ENCODE peak calls at places on chromosome 16, in eight cellular contexts. Z is uterus, W is SJCRH30, H is trophoblast cell, P is PC-9, F is neuronal stem cell, O is A549, B is esophagus squamous epithelium. T is an unnamed sample. For H3K9me3, the result is how much of the 10 kb centered on the place peaks cover.

GRCh38 chr16:11098601-11099377 is 154.4 kb downstream of the CLEC16A start:
- DNase-seq in H (no peak), B (no peak), Z (no peak), F (no peak), O (no peak), W (no peak), P (no peak), T (no peak)

GRCh38 chr16:50153648-50154368 is 702 bp downstream of the TENT4B start:
- DNase-seq in Z (peak), O (no peak), F (no peak), B (no peak), H (no peak), P (no peak), W (peak), T (no peak)

GRCh38 chr16:50261707-50262235 is 4.6 kb upstream of the ADCY7 start:
- DNase-seq in Z (no peak), P (no peak), H (no peak), B (no peak), F (no peak), W (no peak), O (peak), T (no peak)

GRCh38 chr16:4913130-4913773 is 23.7 kb downstream of the PPL start:
- DNase-seq in H (no peak), Z (no peak), W (no peak), P (no peak), F (no peak), B (no peak), O (no peak), T (no peak)

GRCh38 chr16:87951550-87952538 is 610 bp downstream of the BANP start:
- DNase-seq in H (no peak), B (no peak), F (peak), P (peak), Z (no peak), O (no peak), W (no peak), T (no peak)

GRCh38 chr16:77276686-77277085 is 77.5 kb downstream of the SYCE1L start:
- DNase-seq in W (no peak), H (no peak), P (no peak), O (no peak), Z (no peak), B (no peak), F (no peak), T (no peak)

GRCh38 chr16:67388591-67388990 is 4.7 kb downstream of the TPPP3 start:
- DNase-seq in Z (no peak), B (no peak), O (no peak), W (no peak), P (no peak), H (no peak), F (no peak), T (no peak)

GRCh38 chr16:22784690-22785214 is 29.2 kb upstream of the HS3ST2 start:
- DNase-seq in H (no peak), W (no peak), O (no peak), Z (no peak), B (no peak), P (no peak), F (no peak), T (no peak)

GRCh38 chr16:8678068-8678927 is 3.9 kb downstream of the ABAT start:
- DNase-seq in H (peak), W (no peak), B (no peak), Z (no peak), F (no peak), O (peak), P (peak), T (no peak)

GRCh38 chr16:9122342-9122741 is 30.9 kb downstream of the HAPSTR1 start:
- DNase-seq in O (no peak), P (no peak), H (no peak), Z (no peak), F (no peak), W (no peak), B (no peak), T (no peak)

GRCh38 chr16:10202650-10203049 is 20.4 kb upstream of the GRIN2A start:
- DNase-seq in Z (no peak), W (no peak), O (no peak), H (no peak), B (no peak), P (no peak), F (no peak), T (no peak)

GRCh38 chr16:21264226-21265036 is 13.7 kb downstream of the CRYM start:
- DNase-seq in H (no peak), B (no peak), W (no peak), P (no peak), Z (peak), F (no peak), O (no peak), T (no peak)

DNA sequence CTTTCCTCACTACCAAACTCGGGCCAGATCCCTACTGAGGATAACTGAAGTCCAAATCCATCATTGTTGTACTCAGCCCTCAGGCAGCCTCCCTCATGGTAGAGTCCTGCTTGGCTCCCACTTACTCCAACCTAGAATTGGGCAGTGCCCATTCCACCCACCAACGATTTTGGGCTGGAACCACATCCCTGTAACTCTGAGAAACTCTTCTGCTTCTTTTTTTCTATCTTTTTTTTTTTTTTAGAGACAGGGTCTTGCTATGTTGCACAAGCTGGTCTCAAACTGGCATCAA is 1.2 kb downstream of the PRR14 start:
- DNase-seq in P (no peak), Z (no peak), B (no peak), O (no peak), F (no peak), H (no peak), W (no peak), T (no peak)
- H3K4me3 ChIP-seq in P (peak), Z (peak), B (peak), O (peak), F (peak), H (peak), W (peak), T (peak)

DNA sequence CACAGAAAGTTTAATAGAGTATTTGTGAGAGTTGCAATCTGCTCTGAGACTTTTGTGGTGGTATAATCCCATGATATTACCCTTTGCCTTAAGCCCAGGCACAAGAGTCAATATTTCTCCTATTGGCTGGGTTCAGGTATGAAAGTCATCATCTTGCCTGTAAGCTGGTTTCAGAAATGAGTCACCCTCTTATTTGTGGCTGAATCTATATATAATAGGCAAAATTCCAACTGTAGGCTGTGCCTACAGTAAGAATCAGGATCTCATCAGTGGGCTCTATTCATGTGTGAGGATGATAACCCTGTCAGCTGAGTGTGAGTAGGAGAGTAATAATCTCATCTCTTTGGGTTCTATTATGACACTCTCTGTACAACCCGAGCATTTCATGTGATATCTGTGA is 2103.1 kb downstream of the TP53TG3F start:
- DNase-seq in P (no peak), H (no peak), F (no peak), O (no peak), B (no peak), W (no peak), Z (no peak), T (no peak)
- H3K9me3 ChIP-seq in P (under half), H (under half), F (half or more), O (under half), B (under half), W (under half), Z (under half), T (under half)

DNA sequence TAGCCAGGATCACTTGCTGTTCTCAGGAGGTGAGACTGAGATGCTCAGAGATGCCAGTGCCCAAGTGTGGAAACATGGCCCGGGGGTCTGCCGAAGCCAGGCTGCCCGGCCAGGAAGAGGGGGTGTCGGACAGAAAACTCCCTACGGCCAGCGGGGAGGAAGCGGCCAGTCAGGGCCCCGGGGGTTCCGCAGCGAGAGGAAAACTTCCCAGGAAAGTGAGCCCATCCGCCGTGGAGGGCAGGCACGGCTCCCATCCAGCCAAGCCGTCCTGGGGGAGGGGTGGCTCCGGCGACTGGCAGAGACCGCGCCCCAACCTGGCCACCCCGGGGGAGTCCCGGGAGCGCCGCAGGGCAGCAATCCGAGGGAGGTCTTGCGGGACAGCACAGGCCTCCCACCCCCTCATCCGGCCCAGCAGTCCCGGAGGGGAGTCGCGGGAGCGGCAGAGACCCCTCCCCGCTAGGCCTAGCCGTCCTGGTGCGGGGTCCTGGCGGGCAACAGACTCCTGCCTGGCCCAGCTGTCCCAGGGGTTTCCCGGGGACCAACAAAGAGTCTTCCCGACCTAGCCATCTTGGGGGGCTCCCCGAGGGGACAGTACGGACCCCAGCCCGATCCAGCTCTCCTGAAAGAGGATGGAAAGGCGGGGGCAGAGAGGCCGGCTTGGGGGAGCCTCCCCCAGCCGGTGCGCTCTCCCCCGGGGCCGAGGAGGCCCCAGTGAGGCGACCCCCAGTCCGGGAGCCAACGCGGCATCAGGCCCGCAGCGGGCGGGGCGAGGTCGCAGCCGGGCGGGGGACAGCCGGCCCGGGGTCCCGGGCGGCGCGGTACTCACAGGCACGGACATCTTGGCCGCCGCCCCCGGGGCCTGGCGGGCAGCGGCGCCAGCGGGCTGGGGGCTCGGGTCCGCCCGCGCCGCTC is 13.8 kb upstream of the BCAR1 start:
- DNase-seq in P (no peak), W (no peak), B (no peak), F (no peak), H (no peak), O (no peak), Z (peak), T (no peak)
- H3K27ac ChIP-seq in P (no peak), W (peak), B (peak), F (no peak), H (peak), O (peak), Z (peak), T (peak)

DNA sequence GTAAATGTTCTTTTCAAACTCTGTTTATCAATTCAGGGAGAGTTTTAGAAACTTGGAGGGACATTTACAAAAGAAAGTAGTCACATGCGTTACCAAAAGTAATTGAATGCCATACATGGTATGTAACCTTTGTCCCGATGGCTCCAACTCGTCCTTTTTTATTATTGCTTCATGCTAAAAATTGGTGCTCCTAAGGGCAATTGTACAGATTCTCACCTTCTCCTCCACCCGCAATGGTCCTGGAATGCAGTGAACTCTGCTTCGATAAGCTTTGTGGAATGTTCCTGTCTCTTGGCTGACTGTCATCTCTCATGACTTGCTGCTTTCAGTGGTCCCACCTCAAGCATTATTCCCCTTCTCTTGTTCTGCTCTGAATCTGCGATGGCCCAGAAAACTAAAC is 20.9 kb downstream of the GNAO1 start:
- DNase-seq in F (no peak), H (peak), O (no peak), B (no peak), P (no peak), W (no peak), Z (no peak), T (no peak)
- H3K4me3 ChIP-seq in F (no peak), H (no peak), O (no peak), B (no peak), P (no peak), W (no peak), Z (no peak), T (no peak)

GRCh38 chr16:64679976-64680375 is 441.9 kb downstream of the CDH11 start:
- DNase-seq in Z (no peak), P (no peak), F (no peak), W (no peak), H (no peak), B (no peak), O (no peak), T (no peak)
- H3K9me3 ChIP-seq in Z (under half), P (under half), F (under half), W (under half), H (under half), B (under half), O (under half), T (under half)

DNA sequence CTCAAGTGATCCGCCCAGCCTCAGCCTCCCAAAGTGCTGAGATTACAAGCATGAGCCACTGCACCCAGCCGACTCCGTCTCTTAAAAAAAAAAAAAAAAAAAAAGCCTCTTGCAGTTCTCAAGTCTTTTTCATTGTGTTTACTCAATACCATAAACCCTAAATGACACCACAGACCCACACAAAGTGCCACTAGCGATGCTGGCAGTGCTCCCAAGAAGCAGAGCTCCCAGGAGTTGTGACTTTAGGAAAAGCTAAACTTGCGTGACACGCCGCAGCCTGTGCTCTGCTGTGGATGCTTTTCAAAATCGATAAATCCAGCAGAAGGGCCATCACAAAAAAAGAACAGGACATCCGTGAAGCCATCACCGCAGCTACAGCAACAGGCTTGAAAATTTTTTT is 114.7 kb downstream of the ANKRD11 start:
- DNase-seq in F (no peak), H (no peak), W (no peak), Z (no peak), O (no peak), B (no peak), P (no peak), T (no peak)
- H3K27ac ChIP-seq in F (no peak), H (no peak), W (peak), Z (no peak), O (no peak), B (no peak), P (no peak), T (no peak)

DNA sequence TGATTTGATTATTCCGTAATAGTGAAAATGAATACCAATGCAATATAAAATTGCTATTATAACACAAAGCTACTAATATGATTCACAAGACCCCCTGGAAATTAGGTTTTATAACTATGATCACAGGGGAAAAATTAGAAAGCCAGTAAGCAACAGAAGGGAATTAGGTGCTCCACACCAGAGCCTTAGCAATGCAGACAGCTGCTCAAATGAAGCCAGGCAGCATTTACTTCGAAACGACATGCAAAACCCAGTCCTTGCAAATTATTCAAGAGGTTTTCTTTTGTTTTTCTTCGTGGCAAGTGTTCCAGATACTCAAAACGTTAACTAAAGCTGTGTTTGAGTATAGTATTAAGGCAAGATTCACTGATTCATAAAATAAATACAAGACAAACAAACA is 47.9 kb downstream of the TOX3 start:
- DNase-seq in O (no peak), B (no peak), Z (no peak), H (no peak), F (no peak), P (no peak), W (peak), T (no peak)
- H3K4me3 ChIP-seq in O (no peak), B (no peak), Z (no peak), H (no peak), F (no peak), P (no peak), W (peak), T (no peak)

DNA sequence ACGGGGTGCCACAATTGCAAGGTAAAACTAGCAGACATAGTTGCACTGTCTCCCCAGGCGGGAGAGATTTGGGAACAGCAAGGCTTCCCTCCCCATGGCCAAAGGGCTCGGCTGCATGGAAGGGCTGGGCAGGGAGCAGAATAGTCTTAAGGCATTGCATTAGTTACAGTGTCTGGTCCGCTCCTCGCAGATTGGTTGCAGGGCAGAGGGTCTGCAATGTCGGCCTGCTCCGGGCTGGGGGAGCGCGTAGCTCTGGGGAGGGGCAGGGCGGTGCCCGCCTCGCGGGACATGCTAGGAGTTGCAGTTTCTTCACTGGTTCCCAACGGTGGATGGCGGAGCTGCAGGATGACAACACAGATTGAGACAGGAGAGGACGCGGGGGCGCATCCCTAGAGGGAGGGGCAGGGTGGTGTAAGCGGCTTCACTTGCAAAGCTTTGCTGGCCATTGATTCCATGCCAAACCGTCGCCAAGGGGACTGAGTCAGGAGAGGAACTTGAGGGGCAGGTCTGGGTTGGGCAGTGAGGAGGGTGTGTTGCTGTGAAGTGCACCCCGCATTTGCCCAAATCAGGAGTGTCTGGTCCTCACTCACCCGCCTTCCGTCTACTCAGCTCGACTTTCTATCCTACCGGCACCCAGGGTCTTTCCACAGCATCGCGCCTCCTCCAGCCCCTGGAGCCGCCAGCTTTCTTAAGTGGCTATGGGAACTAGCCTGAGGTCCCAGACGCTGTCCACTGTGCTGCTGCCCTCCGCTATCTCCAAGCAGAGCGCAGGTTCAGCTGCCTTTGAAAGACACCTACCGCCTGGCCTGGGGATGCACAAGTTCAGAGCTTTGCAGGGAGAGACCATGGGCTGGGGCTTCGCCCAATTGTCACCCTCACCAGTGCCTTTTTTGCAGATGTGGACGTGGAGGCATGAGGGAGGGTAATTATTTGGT is 1748.9 kb downstream of the TP53TG3F start:
- DNase-seq in O (no peak), W (no peak), P (peak), F (no peak), B (no peak), Z (no peak), H (no peak), T (no peak)
- H3K9me3 ChIP-seq in O (under half), W (under half), P (under half), F (under half), B (under half), Z (under half), H (under half), T (under half)

GRCh38 chr16:16045879-16046278 is 96.5 kb downstream of the ABCC1 start:
- DNase-seq in P (no peak), F (no peak), W (no peak), B (no peak), O (no peak), H (peak), Z (no peak), T (no peak)

GRCh38 chr16:16045311-16045710 is 95.9 kb downstream of the ABCC1 start:
- DNase-seq in O (no peak), Z (no peak), P (peak), W (no peak), H (no peak), F (no peak), B (no peak), T (no peak)

GRCh38 chr16:16038950-16039349 is 89.5 kb downstream of the ABCC1 start:
- DNase-seq in F (no peak), O (no peak), P (no peak), Z (no peak), B (no peak), W (no peak), H (no peak), T (no peak)

GRCh38 chr16:16041196-16041892 is 91.9 kb downstream of the ABCC1 start:
- DNase-seq in F (no peak), O (no peak), H (no peak), P (no peak), Z (no peak), B (no peak), W (no peak), T (no peak)

DNA sequence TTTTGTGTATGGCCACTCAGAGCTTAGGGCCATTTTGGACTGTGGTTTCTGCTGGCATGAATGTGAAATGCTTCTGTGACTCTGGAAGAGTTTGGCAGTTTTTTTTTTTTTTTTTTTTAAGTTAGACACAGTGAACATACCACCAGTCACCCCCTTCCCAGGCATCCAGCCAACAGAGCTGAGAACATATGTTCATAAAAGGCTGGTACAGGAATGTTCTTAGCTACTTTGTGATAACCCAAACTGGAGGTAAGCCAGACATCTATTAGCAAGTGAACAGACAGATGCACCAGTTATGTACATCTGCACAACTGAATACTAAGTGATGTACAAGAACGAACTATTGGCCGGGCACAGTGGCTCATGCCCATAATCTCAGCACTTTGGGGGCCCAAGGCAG is 92.7 kb downstream of the ABCC1 start:
- DNase-seq in W (peak), H (no peak), F (no peak), B (no peak), P (no peak), O (no peak), Z (no peak), T (no peak)
- H3K27ac ChIP-seq in W (no peak), H (no peak), F (no peak), B (no peak), P (no peak), O (peak), Z (no peak), T (no peak)

GRCh38 chr16:73068546-73069401 is 20.8 kb upstream of the ZFHX3 start:
- DNase-seq in B (no peak), Z (peak), W (peak), F (no peak), H (peak), P (peak), O (peak), T (no peak)
- H3K4me3 ChIP-seq in B (no peak), Z (no peak), W (peak), F (no peak), H (no peak), P (peak), O (no peak), T (no peak)

T was measured in CD8-positive, alpha-beta memory T cell.